ENCODE peak calls at places on chromosomes 11 and 22, in seven cellular contexts. C, Y, E, B, W, Z and M are unnamed samples.

GRCh38 chr11:118224512-118225180 is at the start of gene JAML:
- DNase-seq in B (no peak), Z (no peak), E (no peak), C (no peak), Y (peak; percentile 32), W (no peak), M (no peak)

GRCh38 chr11:69540118-69541000 is 58.9 kb downstream of the LINC01488 start:
- DNase-seq in E (no peak), Z (peak; percentile 70), C (no peak), B (peak; percentile 25), Y (no peak), W (peak; percentile 83), M (no peak)

GRCh38 chr11:33654594-33654993 is 46.0 kb downstream of the C11orf91 start:
- DNase-seq in Z (no peak), E (no peak), B (no peak), W (no peak), C (no peak), Y (no peak), M (no peak)

GRCh38 chr11:131678658-131679340 is 308.4 kb downstream of the NTM start:
- DNase-seq in Z (no peak), E (no peak), Y (no peak), C (no peak), W (no peak), B (no peak), M (no peak)

GRCh38 chr11:117188620-117189081 is 10.1 kb downstream of the SIDT2 start:
- DNase-seq in C (no peak), Y (no peak), E (no peak), Z (no peak), B (peak; percentile 11), W (peak; percentile 71), M (no peak)

GRCh38 chr11:94183886-94184264 is 55.2 kb downstream of the PANX1 start:
- DNase-seq in C (peak; percentile 44), B (peak; percentile 39), E (peak; percentile 25), Z (peak; percentile 66), Y (no peak), W (peak; percentile 85), M (peak; percentile 73)

GRCh38 chr11:10503777-10504176 is 37.2 kb downstream of the RNF141 start:
- DNase-seq in C (no peak), Y (no peak), W (no peak), B (no peak), E (no peak), Z (no peak), M (no peak)

GRCh38 chr22:45907378-45907777 is 69.6 kb downstream of the WNT7B start:
- DNase-seq in C (no peak), Z (no peak), B (no peak), W (no peak), Y (no peak), E (no peak), M (no peak)

GRCh38 chr11:77175869-77176539 is 48.0 kb downstream of the MYO7A start:
- DNase-seq in C (no peak), W (peak; percentile 61), E (no peak), B (no peak), Z (peak; percentile 54), Y (no peak), M (no peak)

GRCh38 chr11:47215366-47215925 is 672 bp downstream of the DDB2 start:
- DNase-seq in E (no peak), C (no peak), Z (no peak), Y (no peak), W (no peak), B (no peak), M (no peak)